ENCODE peak calls at places on chromosomes 11 and 22, in seven cellular contexts. S is left lung, X is prostate gland, W is brain microvascular endothelial cell, D is heart left ventricle, C is vagina, G is ovary. V is an unnamed sample. For H3K27me3, the result is how much of the 10 kb centered on the place peaks cover.

GRCh38 chr22:43891360-43892182 is at the start of gene PNPLA5:
- DNase-seq in D (no peak), G (no peak), C (no peak), X (no peak), W (peak), S (no peak), V (no peak)

GRCh38 chr22:27972732-27973698 is 54.0 kb upstream of the PITPNB start:
- DNase-seq in X (no peak), S (no peak), W (no peak), D (no peak), G (no peak), C (no peak), V (no peak)

GRCh38 chr22:30414525-30415047 is 11.0 kb upstream of the MTFP1 start:
- DNase-seq in W (no peak), S (no peak), G (no peak), D (no peak), X (no peak), C (no peak), V (no peak)

GRCh38 chr11:15629690-15630321 is 515.1 kb downstream of the INSC start:
- DNase-seq in G (no peak), W (peak), D (no peak), S (no peak), C (no peak), X (no peak), V (no peak)

GRCh38 chr11:121611242-121611641 is 158.5 kb upstream of the SORL1-AS1 start:
- DNase-seq in G (no peak), X (no peak), W (no peak), C (no peak), S (no peak), D (no peak), V (no peak)

GRCh38 chr11:20156876-20157613 is 3.2 kb downstream of the DBX1 start:
- DNase-seq in X (no peak), S (peak), D (no peak), G (no peak), C (no peak), W (no peak), V (no peak)

GRCh38 chr11:72224587-72225410 is at the start of gene INPPL1:
- DNase-seq in X (peak), C (no peak), D (peak), S (peak), W (no peak), G (peak), V (peak)

GRCh38 chr11:124863826-124864165 is 1.4 kb upstream of the ROBO3 start:
- DNase-seq in D (no peak), W (no peak), C (no peak), S (no peak), X (no peak), G (peak), V (no peak)

GRCh38 chr11:69240332-69241074 is 53.5 kb upstream of the MYEOV start:
- DNase-seq in S (no peak), W (no peak), C (peak), D (no peak), X (peak), G (no peak), V (peak)

GRCh38 chr11:128532016-128532570 is 55.3 kb downstream of the ETS1 start:
- DNase-seq in X (no peak), W (no peak), C (no peak), D (no peak), S (no peak), G (no peak), V (no peak)

GRCh38 chr22:19576460-19577421 is 52.5 kb upstream of the CLDN5 start:
- DNase-seq in D (peak), S (no peak), C (no peak), W (peak), G (no peak), X (no peak), V (no peak)

GRCh38 chr11:70763606-70764005 is 365.3 kb downstream of the CTTN start:
- DNase-seq in X (no peak), D (no peak), W (no peak), G (no peak), C (no peak), S (no peak), V (no peak)

GRCh38 chr11:19687372-19687771 is 25.3 kb upstream of the NAV2 start:
- DNase-seq in D (no peak), C (no peak), W (no peak), S (no peak), G (no peak), X (no peak), V (no peak)

GRCh38 chr11:69012092-69013008 is 696 bp downstream of the MRGPRF start:
- DNase-seq in X (no peak), S (peak), D (no peak), W (no peak), G (peak), C (no peak), V (no peak)

GRCh38 chr11:60504219-60504618 is 11.0 kb upstream of the MS4A13 start:
- DNase-seq in G (no peak), W (no peak), X (no peak), S (no peak), D (no peak), C (no peak), V (no peak)

GRCh38 chr11:29231991-29232390 is 784.8 kb downstream of the KCNA4 start:
- DNase-seq in C (no peak), D (no peak), G (no peak), X (no peak), W (no peak), S (no peak), V (no peak)

GRCh38 chr11:120657306-120658070 is 145.9 kb downstream of the GRIK4 start:
- DNase-seq in X (no peak), D (no peak), S (no peak), C (no peak), G (no peak), W (no peak), V (no peak)

GRCh38 chr11:71185411-71185810 is 67.0 kb downstream of the SHANK2 start:
- DNase-seq in W (no peak), S (no peak), C (no peak), D (no peak), G (no peak), X (no peak), V (no peak)

GRCh38 chr22:48921411-48921903 is 906.2 kb downstream of the BRD1 start:
- DNase-seq in W (no peak), X (no peak), G (peak), D (no peak), C (no peak), S (no peak), V (peak)

GRCh38 chr11:130449996-130450419 is 1.6 kb downstream of the ADAMTS15 start:
- DNase-seq in X (no peak), S (no peak), D (peak), C (no peak), W (peak), G (peak), V (peak)

GRCh38 chr11:76448506-76448905 is 3.7 kb downstream of the EMSY start:
- DNase-seq in X (no peak), G (no peak), S (no peak), D (no peak), C (no peak), W (no peak), V (no peak)

GRCh38 chr11:76443254-76443935 is 1.4 kb upstream of the EMSY start:
- DNase-seq in D (no peak), X (no peak), S (no peak), W (no peak), C (no peak), G (no peak), V (no peak)

GRCh38 chr11:76444065-76444383 is 794 bp upstream of the EMSY start:
- DNase-seq in G (no peak), C (no peak), W (no peak), X (no peak), S (no peak), D (no peak), V (no peak)

GRCh38 chr11:76444384-76445121 is at the start of gene EMSY:
- DNase-seq in D (peak), W (peak), X (peak), S (peak), C (peak), G (peak), V (peak)

DNA sequence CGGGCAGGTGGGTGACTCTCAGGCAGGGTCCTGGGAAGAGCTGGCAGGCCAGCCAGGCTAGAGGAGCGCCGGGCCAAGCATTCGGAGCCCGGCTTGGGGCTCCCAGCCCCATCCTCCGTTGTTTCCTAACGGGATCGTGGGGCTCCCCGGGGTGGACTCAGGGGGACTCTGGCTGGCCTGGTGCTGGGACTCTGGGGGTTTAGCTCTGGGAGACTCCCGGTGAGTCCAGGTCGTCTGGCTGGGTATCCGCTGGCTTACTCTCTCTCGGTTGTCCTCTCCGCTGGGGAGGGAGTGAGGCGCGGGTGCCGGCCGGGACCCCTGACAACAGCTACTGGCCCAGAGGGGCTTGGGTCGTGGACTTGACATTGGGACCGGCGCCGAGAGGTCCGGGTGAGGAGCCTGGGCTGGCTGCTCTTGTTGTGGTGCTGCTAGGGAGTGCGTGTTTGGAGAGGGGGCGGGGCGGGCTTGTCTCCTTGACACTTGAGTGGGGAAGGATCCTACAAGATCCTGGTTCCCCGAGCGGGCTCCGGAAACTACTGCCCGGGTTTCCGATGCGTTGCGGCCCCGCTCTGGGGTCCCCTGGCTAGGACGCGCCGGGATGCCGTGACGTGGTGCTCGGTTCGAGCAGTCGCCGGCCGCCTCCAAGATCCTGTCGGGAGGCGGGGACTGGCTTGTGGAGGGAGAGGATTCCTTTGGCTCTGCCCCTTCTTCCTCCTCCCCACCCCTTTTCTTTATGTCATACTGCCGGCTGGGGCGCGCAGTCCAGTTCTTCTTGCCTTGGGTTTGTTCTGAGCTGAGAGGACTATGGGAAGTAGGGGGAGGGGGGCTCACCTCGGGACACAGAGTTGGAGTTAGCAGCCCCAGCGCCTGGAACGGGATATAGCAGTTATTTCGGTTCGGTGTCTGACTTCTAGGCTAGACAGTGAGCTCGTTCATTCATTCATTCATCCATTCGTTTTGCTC is 585 bp downstream of the EMSY start:
- DNase-seq in G (peak), C (no peak), S (peak), D (peak), X (peak), W (peak), V (peak)
- TF ChIP-seq CTCF in G (no peak), C (no peak), S (no peak), D (no peak), X (no peak), W (peak), V (no peak)

DNA sequence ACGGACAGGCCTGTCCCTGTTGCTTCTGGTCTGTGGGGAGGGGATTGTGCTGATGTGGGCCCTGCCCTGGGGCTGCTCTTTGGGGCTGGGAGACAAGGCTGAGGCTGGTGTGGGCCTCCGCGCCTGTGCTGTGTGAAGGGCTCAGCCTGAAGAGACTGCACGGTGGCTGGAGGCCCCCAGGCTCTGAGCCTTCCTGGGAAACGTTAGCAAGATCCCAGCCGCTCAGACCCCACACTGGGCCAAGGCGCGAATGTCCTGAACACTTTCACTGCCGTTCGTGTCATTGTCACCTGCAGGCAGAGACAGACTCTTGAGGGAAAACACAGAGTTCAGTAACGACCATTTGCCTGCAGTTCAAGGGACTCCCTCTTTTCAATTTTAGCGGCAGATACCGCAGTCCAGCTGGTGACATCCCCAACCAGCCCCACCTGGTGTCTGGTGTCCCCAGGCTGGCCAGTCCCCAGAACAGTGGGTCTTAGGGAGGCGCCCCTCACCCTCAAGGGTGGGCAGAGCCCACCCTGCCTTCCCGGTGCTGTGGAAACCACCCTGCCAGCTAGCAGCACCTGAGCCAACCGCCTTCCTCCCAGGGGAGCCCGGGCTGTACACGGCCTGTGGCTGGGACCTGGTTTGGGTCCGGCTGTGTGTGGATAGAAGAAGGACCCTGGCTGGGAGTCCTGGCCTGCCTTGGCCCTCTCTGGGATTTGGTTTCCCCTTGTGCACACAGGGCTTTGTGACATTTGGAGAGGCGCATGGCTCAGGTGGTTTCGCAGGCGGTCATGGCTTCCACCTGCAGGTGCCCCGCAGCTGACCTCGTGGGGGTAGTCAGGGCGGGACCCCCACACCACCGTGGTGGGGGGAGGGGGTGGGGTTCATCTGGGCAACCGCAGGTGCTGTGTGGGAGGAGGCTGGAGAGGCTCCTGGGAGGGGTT is 5.7 kb downstream of the PANX2 start:
- DNase-seq in G (peak), D (no peak), X (no peak), C (no peak), W (no peak), S (peak), V (no peak)
- H3K27me3 ChIP-seq in G (under half), D (under half), X (under half), C (under half), W (under half), S (under half), V (under half)

GRCh38 chr22:39183991-39184585 is 31.6 kb upstream of the CBX7 start:
- DNase-seq in C (peak), D (no peak), S (no peak), X (no peak), G (peak), W (peak), V (no peak)
- H3K4me3 ChIP-seq in C (no peak), D (no peak), S (no peak), X (no peak), G (no peak), W (no peak), V (no peak)

GRCh38 chr11:92226331-92227232 is 2.0 kb downstream of the FAT3 start:
- DNase-seq in S (peak), C (no peak), G (peak), D (no peak), W (no peak), X (no peak), V (no peak)
- TF ChIP-seq CTCF in S (no peak), C (no peak), G (no peak), D (no peak), W (no peak), X (no peak), V (no peak)

DNA sequence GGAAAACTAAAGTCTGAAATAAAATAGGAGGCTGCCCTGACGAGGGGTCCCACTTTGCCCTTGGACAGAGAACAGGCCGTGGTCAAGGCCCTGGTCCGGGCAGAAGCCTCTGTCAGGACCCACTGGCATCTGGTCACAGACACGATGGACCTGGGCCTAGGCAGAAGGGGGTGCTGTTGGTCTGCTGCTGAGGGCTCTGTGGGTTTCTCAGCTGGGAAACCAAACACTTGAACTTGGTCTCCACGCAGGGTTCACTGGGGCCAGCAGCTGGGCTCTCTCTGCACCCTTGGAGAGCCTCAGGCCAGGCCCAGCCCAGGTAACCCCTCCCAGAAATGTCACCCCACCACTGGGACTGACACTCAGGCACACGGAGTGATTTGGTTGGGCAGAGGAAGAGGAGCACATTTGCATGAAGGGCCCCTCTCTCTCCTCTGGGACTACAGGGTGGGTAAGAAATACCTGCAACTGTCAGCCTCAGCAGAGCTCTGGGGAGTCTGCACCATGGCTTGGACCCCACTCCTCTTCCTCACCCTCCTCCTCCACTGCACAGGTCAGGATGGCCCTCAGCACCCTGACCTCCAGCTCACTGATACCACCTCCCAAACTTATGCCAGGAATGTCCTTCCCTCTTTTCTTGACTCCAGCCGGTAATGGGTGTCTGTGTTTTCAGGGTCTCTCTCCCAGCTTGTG is 48.1 kb upstream of the TOP3B start:
- DNase-seq in X (no peak), G (peak), C (no peak), W (no peak), D (no peak), S (no peak), V (peak)
- H3K27me3 ChIP-seq in X (under half), G (under half), C (under half), W (under half), D (under half), S (under half), V (under half)

GRCh38 chr22:35178446-35178845 is 78.8 kb upstream of the HMGXB4 start:
- DNase-seq in C (no peak), S (no peak), D (no peak), W (no peak), G (no peak), X (no peak), V (no peak)

GRCh38 chr22:35189559-35189958 is 67.7 kb upstream of the HMGXB4 start:
- DNase-seq in X (no peak), D (no peak), C (no peak), S (no peak), G (no peak), W (no peak), V (no peak)

GRCh38 chr22:35186492-35186891 is 70.8 kb upstream of the HMGXB4 start:
- DNase-seq in C (no peak), S (no peak), G (no peak), W (no peak), X (no peak), D (no peak), V (no peak)

GRCh38 chr22:35183917-35184316 is 73.4 kb upstream of the HMGXB4 start:
- DNase-seq in C (no peak), W (no peak), D (no peak), G (no peak), S (no peak), X (no peak), V (no peak)
- H3K4me3 ChIP-seq in C (no peak), W (no peak), D (no peak), G (no peak), S (no peak), X (no peak), V (no peak)